ENCODE peak calls at places on chromosomes 7 and 10, in five cellular contexts. U, K, T, Z and O are unnamed samples.

GRCh38 chr7:89264126-89264525 is 468.6 kb upstream of the TEX47 start:
- DNase-seq in K (no peak), Z (no peak), U (no peak), T (no peak), O (no peak)

GRCh38 chr7:116588641-116589594 is 64.1 kb downstream of the CAV1 start:
- DNase-seq in K (no peak), T (peak; percentile 6), U (peak; percentile 84), Z (no peak), O (no peak)

GRCh38 chr7:42606217-42606905 is 305.5 kb downstream of the C7orf25 start:
- DNase-seq in K (no peak), Z (no peak), U (peak; percentile 28), T (no peak), O (no peak)

GRCh38 chr10:5666324-5667220 is at the start of gene ASB13:
- DNase-seq in T (peak; percentile 65), Z (peak; percentile 93), K (peak; percentile 85), U (peak; percentile 39), O (peak; percentile 71)

GRCh38 chr10:129718548-129719414 is 245.3 kb downstream of the EBF3 start:
- DNase-seq in U (no peak), Z (no peak), K (no peak), T (no peak), O (no peak)

GRCh38 chr7:114085592-114086490 is 167.0 kb upstream of the PPP1R3A start:
- DNase-seq in T (peak; percentile 82), U (peak; percentile 94), K (peak; percentile 82), Z (peak; percentile 87), O (peak; percentile 90)

GRCh38 chr7:32161708-32162107 is 91.5 kb upstream of the PDE1C start:
- DNase-seq in U (peak; percentile 34), Z (no peak), T (no peak), K (no peak), O (no peak)

GRCh38 chr10:6757119-6757518 is 177.0 kb upstream of the PRKCQ start:
- DNase-seq in K (no peak), Z (no peak), U (no peak), T (no peak), O (no peak)

GRCh38 chr7:94975316-94975715 is 67.9 kb downstream of the PPP1R9A start:
- DNase-seq in T (no peak), K (no peak), Z (no peak), U (peak; percentile 92), O (no peak)

GRCh38 chr7:50534690-50535290 is 30.4 kb downstream of the DDC start:
- DNase-seq in K (no peak), T (peak; percentile 96), Z (no peak), U (peak; percentile 100), O (no peak)

GRCh38 chr10:124534231-124534798 is 72.7 kb downstream of the LHPP start:
- DNase-seq in U (peak; percentile 50), T (peak; percentile 11), Z (peak; percentile 87), K (peak; percentile 62), O (no peak)

GRCh38 chr10:83373659-83374058 is 765.6 kb upstream of the GHITM start:
- DNase-seq in K (no peak), T (no peak), U (no peak), Z (no peak), O (no peak)

GRCh38 chr10:17088118-17088806 is 41.3 kb downstream of the CUBN start:
- DNase-seq in T (no peak), Z (no peak), K (no peak), U (peak; percentile 75), O (no peak)

GRCh38 chr10:97215619-97216018 is 29.9 kb upstream of the SLIT1 start:
- DNase-seq in T (no peak), K (no peak), Z (no peak), U (no peak), O (no peak)

DNA sequence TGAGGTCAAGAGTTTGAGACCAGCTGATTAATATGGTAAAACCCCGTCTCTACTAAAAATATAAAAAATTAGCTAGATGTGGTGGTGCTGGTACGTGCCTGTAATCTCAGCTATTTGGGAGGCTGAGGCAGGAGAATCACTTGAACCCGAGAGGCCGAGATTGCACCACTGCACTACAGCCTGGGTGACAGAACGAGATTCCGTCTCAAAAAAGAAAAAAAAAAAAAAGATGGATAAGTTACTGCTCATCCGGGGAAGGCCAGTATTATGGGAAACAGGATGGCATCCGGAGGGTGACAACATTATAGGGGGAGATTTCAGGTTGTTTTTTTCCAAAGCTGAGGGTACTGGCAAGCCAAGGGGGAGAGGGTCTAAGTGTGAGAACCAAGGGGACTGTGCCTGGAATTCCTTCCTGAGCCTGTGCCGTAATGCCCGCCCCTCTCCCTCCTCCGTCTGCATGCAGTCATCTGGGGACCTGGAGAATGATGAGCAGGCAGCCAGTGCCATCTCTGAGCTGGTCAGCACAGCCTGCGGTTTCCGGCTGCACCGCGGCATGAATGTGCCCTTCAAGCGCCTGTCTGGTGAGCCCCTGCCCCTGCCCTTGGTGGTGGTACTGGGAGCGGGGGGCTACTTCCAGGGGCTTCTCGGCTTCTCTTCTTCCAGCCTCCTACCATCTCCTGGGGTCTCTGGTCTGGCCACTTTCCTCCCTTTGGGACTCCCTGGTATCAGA is 4.4 kb downstream of the LAMTOR4 start:
- DNase-seq in Z (no peak), T (no peak), K (no peak), U (no peak), O (no peak)
- H3K4me1 ChIP-seq in Z (peaks cover 90% of the 10 kb centered on the region), T (peaks cover 48% of the 10 kb centered on the region), K (peaks cover 64% of the 10 kb centered on the region), U (peaks cover 4% of the 10 kb centered on the region), O (peaks cover 18% of the 10 kb centered on the region)

DNA sequence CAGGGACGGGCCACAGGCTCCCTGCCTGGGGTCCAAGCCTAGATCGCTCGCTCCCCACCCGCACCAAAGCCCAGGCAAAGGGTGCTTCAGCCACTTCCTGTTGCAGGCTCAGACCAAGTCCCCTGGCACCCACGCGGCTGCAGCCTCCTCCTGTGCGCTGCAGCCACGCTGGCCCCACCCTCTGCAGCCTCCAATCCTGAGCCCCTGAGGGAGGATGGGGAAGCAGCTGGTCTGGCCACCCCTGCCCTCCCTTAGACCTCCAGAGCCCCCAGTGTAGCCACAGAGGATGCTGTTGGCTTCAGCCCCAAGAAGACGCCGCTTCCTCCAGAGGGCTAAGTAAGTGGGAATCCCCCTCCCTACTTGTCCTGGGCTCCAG is 9.3 kb downstream of the LIMK1 start:
- DNase-seq in T (no peak), Z (peak; percentile 89), U (no peak), K (peak; percentile 84), O (peak; percentile 42)
- H3K4me3 ChIP-seq in T (no peak overlapping the region), Z (peak overlapping the region; percentile 7), U (no peak overlapping the region), K (peak overlapping the region; percentile 60), O (no peak overlapping the region)

GRCh38 chr7:100504887-100505611 is 21.3 kb downstream of the NYAP1 start:
- DNase-seq in T (no peak), Z (no peak), K (no peak), U (no peak), O (no peak)
- TF ChIP-seq CTCF in T (no peak), Z (no peak), K (no peak), U (no peak), O (no peak)

GRCh38 chr7:36289833-36290661 is 99.6 kb upstream of the ANLN start:
- DNase-seq in U (no peak), T (peak; percentile 82), Z (no peak), K (no peak), O (no peak)

GRCh38 chr7:36286688-36287087 is 103.0 kb upstream of the ANLN start:
- DNase-seq in Z (no peak), T (no peak), K (no peak), U (no peak), O (no peak)

GRCh38 chr7:36286241-36286640 is 103.4 kb upstream of the ANLN start:
- DNase-seq in Z (no peak), K (no peak), T (no peak), U (no peak), O (no peak)

GRCh38 chr7:36287371-36288241 is 102.1 kb upstream of the ANLN start:
- DNase-seq in U (no peak), T (peak; percentile 51), K (no peak), Z (no peak), O (no peak)

DNA sequence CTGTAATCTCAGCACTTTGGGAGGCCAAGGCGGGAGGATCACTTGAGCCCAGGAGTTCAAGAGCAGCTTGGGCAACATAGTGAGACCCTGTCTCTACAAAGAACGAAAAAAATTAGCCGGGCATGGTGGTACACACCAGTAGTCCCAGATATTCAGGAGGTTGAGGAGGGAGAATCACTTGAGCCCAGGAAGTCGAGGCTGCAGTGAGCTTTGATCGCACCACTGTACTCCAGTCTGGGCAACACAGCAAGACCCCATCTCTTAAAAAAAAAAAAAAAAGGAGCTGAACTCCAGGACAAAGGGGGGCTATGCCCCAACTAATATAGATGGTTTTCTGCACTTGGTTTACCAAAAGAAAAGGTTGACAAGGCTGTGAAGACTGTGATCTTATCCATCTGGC is 101.2 kb upstream of the ANLN start:
- DNase-seq in Z (no peak), T (no peak), U (no peak), K (no peak), O (no peak)
- H3K4me1 ChIP-seq in Z (peaks cover 81% of the 10 kb centered on the region), T (peaks cover 76% of the 10 kb centered on the region), U (no peaks in the 10 kb centered on the region), K (peaks cover 49% of the 10 kb centered on the region), O (no peaks in the 10 kb centered on the region)

GRCh38 chr10:107166378-107166777 is 1.9 kb upstream of the SORCS1 start:
- DNase-seq in T (no peak), Z (no peak), U (no peak), K (no peak), O (no peak)

GRCh38 chr10:107163086-107163880 is 1.2 kb downstream of the SORCS1 start:
- DNase-seq in T (no peak), U (no peak), Z (no peak), K (no peak), O (no peak)

GRCh38 chr10:107168739-107169138 is 4.2 kb upstream of the SORCS1 start:
- DNase-seq in K (no peak), Z (no peak), U (no peak), T (no peak), O (no peak)

GRCh38 chr10:107163904-107164861 is at the start of gene SORCS1:
- DNase-seq in Z (peak; percentile 80), K (no peak), U (no peak), T (no peak), O (no peak)

DNA sequence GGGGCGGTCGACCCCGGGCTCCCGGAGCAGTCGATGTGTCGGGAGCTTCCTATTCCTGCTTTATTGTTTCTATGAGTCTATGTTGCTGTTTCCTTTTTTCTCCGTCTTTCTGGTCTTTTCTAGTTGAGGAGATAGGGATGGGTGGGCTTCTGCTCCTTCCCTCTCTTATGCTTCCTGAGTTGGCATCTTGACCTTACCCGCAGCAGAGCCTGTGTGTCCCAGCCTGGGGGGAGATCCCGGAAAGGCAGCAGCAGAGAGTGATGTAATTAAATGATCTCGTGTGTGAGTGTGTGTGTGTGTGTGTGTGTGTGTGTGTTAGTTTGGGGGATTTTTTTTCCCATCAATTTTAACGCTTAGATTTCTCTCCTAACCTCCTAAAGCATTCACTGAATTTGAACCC is 501 bp upstream of the SORCS1 start:
- DNase-seq in Z (no peak), U (no peak), T (no peak), K (no peak), O (no peak)
- H3K4me3 ChIP-seq in Z (no peak overlapping the region), U (no peak overlapping the region), T (no peak overlapping the region), K (no peak overlapping the region), O (no peak overlapping the region)

DNA sequence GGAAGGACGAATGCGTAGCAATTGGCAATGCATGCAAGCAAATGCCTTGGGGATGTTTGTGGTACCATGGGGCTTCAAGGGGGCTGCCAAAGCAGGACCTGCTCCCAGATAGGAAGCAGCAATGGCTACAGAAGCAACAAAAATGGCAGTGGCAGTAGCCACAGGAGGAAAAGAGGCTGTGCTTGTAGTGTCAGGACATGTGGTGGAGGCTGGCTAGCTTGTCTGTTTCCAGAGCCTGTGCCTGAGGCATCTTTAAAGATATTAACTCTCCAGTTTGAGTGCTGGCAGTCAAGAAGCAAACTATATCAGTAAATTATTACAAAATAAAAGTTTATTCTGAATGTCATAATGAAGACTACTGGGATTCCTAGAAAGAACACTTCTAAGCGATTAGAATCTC is 441.3 kb upstream of the SEMA3D start:
- DNase-seq in K (no peak), T (no peak), U (no peak), Z (no peak), O (no peak)
- TF ChIP-seq CTCF in K (no peak), T (no peak), U (no peak), Z (no peak), O (no peak)